ENCODE peak calls at places on chromosomes 16 and 17, in ten cellular contexts. J is psoas muscle; R is upper lobe of left lung; E is SJCRH30; Y is esophagus squamous epithelium; G is hepatocyte; W is mammary epithelial cell; O is CD8-positive, alpha-beta T cell; F is ascending aorta; H is left lung. I is an unnamed sample.

GRCh38 chr16:88779406-88780099 is 5.5 kb downstream of the PIEZO1 start:
- DNase-seq in O (no peak), Y (no peak), J (peak; percentile 69), E (no peak), R (peak; percentile 77), G (no peak), F (no peak), W (no peak), H (no peak), I (no peak)

GRCh38 chr16:22685162-22685830 is 128.7 kb upstream of the HS3ST2 start:
- DNase-seq in W (no peak), J (peak; percentile 60), R (no peak), H (no peak), E (no peak), F (peak; percentile 98), G (peak; percentile 46), Y (no peak), O (no peak), I (peak; percentile 51)

GRCh38 chr16:86354641-86355040 is 155.7 kb upstream of the FOXF1 start:
- DNase-seq in E (peak; percentile 63), Y (no peak), F (no peak), G (no peak), H (no peak), R (no peak), O (no peak), W (no peak), J (no peak), I (no peak)

GRCh38 chr17:49409066-49409465 is 5.6 kb downstream of the PHB1 start:
- DNase-seq in F (no peak), W (no peak), R (no peak), H (no peak), Y (no peak), G (no peak), J (no peak), E (no peak), O (peak; percentile 36), I (no peak)

GRCh38 chr16:49022351-49022963 is 259.2 kb downstream of the CBLN1 start:
- DNase-seq in F (no peak), W (peak; percentile 71), R (no peak), Y (no peak), H (no peak), O (no peak), E (no peak), G (no peak), J (no peak), I (no peak)

GRCh38 chr17:16214190-16215001 is 938 bp downstream of the NCOR1 start:
- DNase-seq in Y (no peak), E (no peak), O (no peak), F (no peak), G (no peak), H (no peak), W (peak; percentile 41), J (no peak), R (no peak), I (no peak)

GRCh38 chr16:68396481-68396880 is 51.8 kb downstream of the SMPD3 start:
- DNase-seq in R (no peak), G (peak; percentile 51), E (peak; percentile 32), H (peak; percentile 28), O (peak; percentile 74), Y (no peak), F (no peak), W (peak; percentile 26), J (no peak), I (peak; percentile 84)

GRCh38 chr17:48128411-48128810 is 20.8 kb downstream of the SNX11 start:
- DNase-seq in F (no peak), W (no peak), O (no peak), H (no peak), Y (no peak), E (no peak), J (no peak), R (no peak), G (no peak), I (no peak)

GRCh38 chr17:58513391-58513912 is 986 bp downstream of the MTMR4 start:
- DNase-seq in R (no peak), E (no peak), H (no peak), Y (no peak), O (no peak), G (no peak), F (no peak), W (no peak), J (no peak), I (no peak)

GRCh38 chr17:80441133-80441578 is 26.2 kb downstream of the ENDOV start:
- DNase-seq in G (peak; percentile 80), R (peak; percentile 77), E (peak; percentile 92), O (peak; percentile 73), W (no peak), J (peak; percentile 62), Y (no peak), F (no peak), H (no peak), I (no peak)

GRCh38 chr16:81029930-81030604 is 5.6 kb upstream of the ATMIN start:
- DNase-seq in O (no peak), J (no peak), R (no peak), Y (no peak), G (no peak), W (no peak), F (no peak), E (no peak), H (no peak), I (no peak)

GRCh38 chr16:66660422-66661209 is 35.9 kb downstream of the CMTM4 start:
- DNase-seq in E (peak; percentile 79), J (peak; percentile 79), G (peak; percentile 84), F (peak; percentile 68), H (peak; percentile 76), R (no peak), O (no peak), Y (no peak), W (peak; percentile 85), I (peak; percentile 52)

GRCh38 chr16:8712589-8713361 is 38.4 kb downstream of the ABAT start:
- DNase-seq in E (peak; percentile 93), H (no peak), F (no peak), J (no peak), R (peak; percentile 57), Y (no peak), G (peak; percentile 27), W (no peak), O (no peak), I (no peak)

GRCh38 chr17:29292992-29293889 is 707 bp downstream of the NUFIP2 start:
- DNase-seq in F (peak; percentile 82), J (peak; percentile 80), E (peak; percentile 79), O (peak; percentile 71), H (peak; percentile 65), G (peak; percentile 83), R (peak; percentile 83), W (peak; percentile 35), Y (no peak), I (peak; percentile 68)

GRCh38 chr17:46179375-46179999 is 13.7 kb downstream of the KANSL1 start:
- DNase-seq in Y (no peak), G (no peak), F (no peak), J (no peak), R (no peak), H (no peak), E (no peak), O (no peak), W (no peak), I (no peak)

GRCh38 chr17:46180895-46181279 is 12.3 kb downstream of the KANSL1 start:
- DNase-seq in F (no peak), H (no peak), J (no peak), Y (no peak), O (no peak), R (no peak), E (no peak), W (no peak), G (no peak), I (no peak)

GRCh38 chr17:46184696-46185095 is 8.5 kb downstream of the KANSL1 start:
- DNase-seq in O (no peak), F (no peak), R (no peak), J (no peak), E (no peak), W (no peak), H (no peak), Y (no peak), G (no peak), I (no peak)

GRCh38 chr17:46182961-46183360 is 10.3 kb downstream of the KANSL1 start:
- DNase-seq in G (peak; percentile 33), O (no peak), H (no peak), E (no peak), F (no peak), J (no peak), Y (no peak), W (no peak), R (no peak), I (no peak)

GRCh38 chr17:46181940-46182339 is 11.3 kb downstream of the KANSL1 start:
- DNase-seq in W (no peak), Y (no peak), O (no peak), F (no peak), J (no peak), R (no peak), E (no peak), H (no peak), G (no peak), I (no peak)
- H3K4me1 ChIP-seq in W (peaks cover 13% of the 10 kb centered on the region), Y (peaks cover 10% of the 10 kb centered on the region), O (peaks cover 93% of the 10 kb centered on the region), F (peaks cover 57% of the 10 kb centered on the region), J (peaks cover 71% of the 10 kb centered on the region), R (peaks cover 77% of the 10 kb centered on the region), E (peaks cover 3% of the 10 kb centered on the region), H (peaks cover 100% of the 10 kb centered on the region), G (peaks cover 19% of the 10 kb centered on the region), I (peaks cover 75% of the 10 kb centered on the region)

GRCh38 chr16:70591609-70592008 is 54.8 kb upstream of the IL34 start:
- DNase-seq in G (peak; percentile 46), E (no peak), O (no peak), F (no peak), J (no peak), W (no peak), Y (no peak), H (no peak), R (peak; percentile 40), I (no peak)
- H3K27ac ChIP-seq in G (peak overlapping the region; percentile 81), E (no peak overlapping the region), O (no peak overlapping the region), F (peak overlapping the region; percentile 89), J (peak overlapping the region; percentile 30), W (no peak overlapping the region), Y (peak overlapping the region; percentile 91), H (peak overlapping the region; percentile 14), R (peak overlapping the region; percentile 32), I (no peak overlapping the region)

GRCh38 chr16:2964416-2965223 is 545 bp downstream of the KREMEN2 start:
- DNase-seq in F (no peak), O (peak; percentile 61), J (peak; percentile 58), W (peak; percentile 70), G (peak; percentile 79), Y (no peak), R (peak; percentile 89), E (peak; percentile 90), H (no peak), I (no peak)
- H3K4me1 ChIP-seq in F (peaks cover 36% of the 10 kb centered on the region), O (peaks cover 61% of the 10 kb centered on the region), J (peaks cover 22% of the 10 kb centered on the region), W (peaks cover 45% of the 10 kb centered on the region), G (peaks cover 20% of the 10 kb centered on the region), Y (peaks cover 49% of the 10 kb centered on the region), R (peaks cover 54% of the 10 kb centered on the region), E (peaks cover 12% of the 10 kb centered on the region), H (peaks cover 64% of the 10 kb centered on the region), I (peaks cover 52% of the 10 kb centered on the region)

DNA sequence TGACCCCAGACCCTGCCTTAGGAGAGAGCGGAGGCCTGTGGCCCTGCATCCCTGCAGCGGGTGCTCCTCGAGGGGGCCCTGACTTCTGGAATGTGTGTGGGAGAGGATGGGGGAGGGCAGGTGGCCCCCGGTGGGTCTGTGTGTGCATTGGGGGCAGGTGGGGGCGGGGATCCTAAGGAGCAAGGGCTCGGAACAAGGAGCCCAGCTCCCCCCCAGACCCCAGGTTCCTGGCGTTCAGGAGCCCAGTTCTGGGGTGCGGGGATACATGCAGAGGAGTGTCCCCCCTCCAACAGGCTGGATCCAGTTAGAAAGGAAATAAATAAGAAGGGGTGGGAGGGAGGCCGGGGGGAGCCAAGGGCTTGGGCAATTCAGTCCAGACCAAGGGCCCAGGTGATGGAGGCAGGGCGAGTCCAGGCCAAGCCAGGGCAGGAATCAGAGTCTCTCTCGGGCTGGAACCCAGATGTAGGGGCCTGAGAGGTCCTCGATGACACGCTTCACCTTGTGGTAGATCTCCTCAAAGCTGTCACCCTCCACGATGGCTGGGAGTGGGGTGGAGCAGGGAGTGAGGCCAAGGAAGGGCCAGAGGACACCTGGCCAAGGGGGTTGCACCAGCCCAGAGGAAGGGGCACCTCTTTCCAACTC is 11.2 kb upstream of the ASGR1 start:
- DNase-seq in O (no peak), F (no peak), W (no peak), E (no peak), G (no peak), H (no peak), J (no peak), Y (no peak), R (no peak), I (no peak)
- H3K27ac ChIP-seq in O (no peak overlapping the region), F (no peak overlapping the region), W (no peak overlapping the region), E (no peak overlapping the region), G (no peak overlapping the region), H (no peak overlapping the region), J (no peak overlapping the region), Y (no peak overlapping the region), R (no peak overlapping the region), I (no peak overlapping the region)